ENCODE peak calls at places on chromosomes 13 and 19, in four cellular contexts. One of them, this sample, is unnamed.

GRCh38 chr13:49840266-49840665 is 47.8 kb upstream of the KPNA3 start:
- DNase-seq in PC-3: no peak
- DNase-seq in neuronal stem cell: no peak
- DNase-seq in fibroblast of lung: no peak
- DNase-seq in this sample: peak; percentile 31

GRCh38 chr13:93116809-93117208 is 109.8 kb upstream of the GPC6 start:
- DNase-seq in PC-3: peak; percentile 3
- DNase-seq in neuronal stem cell: no peak
- DNase-seq in fibroblast of lung: peak; percentile 11
- DNase-seq in this sample: no peak

GRCh38 chr19:35913589-35913988 is 5.5 kb upstream of the TYROBP start:
- DNase-seq in PC-3: peak; percentile 27
- DNase-seq in neuronal stem cell: no peak
- DNase-seq in fibroblast of lung: no peak
- DNase-seq in this sample: peak; percentile 73

GRCh38 chr13:21964686-21965085 is 293.8 kb downstream of the FGF9 start:
- DNase-seq in PC-3: no peak
- DNase-seq in neuronal stem cell: no peak
- DNase-seq in fibroblast of lung: no peak
- DNase-seq in this sample: peak; percentile 43

GRCh38 chr13:95300625-95301134 is 571 bp downstream of the ABCC4 start:
- DNase-seq in PC-3: peak; percentile 42
- DNase-seq in neuronal stem cell: peak; percentile 35
- DNase-seq in fibroblast of lung: peak; percentile 51
- DNase-seq in this sample: peak; percentile 65

GRCh38 chr13:97273341-97273831 is 51.3 kb downstream of the MBNL2 start:
- DNase-seq in PC-3: no peak
- DNase-seq in neuronal stem cell: no peak
- DNase-seq in fibroblast of lung: no peak
- DNase-seq in this sample: peak; percentile 53

GRCh38 chr13:94646904-94647303 is 45.2 kb downstream of the GPR180 start:
- DNase-seq in PC-3: no peak
- DNase-seq in neuronal stem cell: no peak
- DNase-seq in fibroblast of lung: no peak
- DNase-seq in this sample: no peak

GRCh38 chr13:43776680-43777079 is 10.1 kb downstream of the ENOX1 start:
- DNase-seq in PC-3: no peak
- DNase-seq in neuronal stem cell: no peak
- DNase-seq in fibroblast of lung: no peak
- DNase-seq in this sample: no peak

GRCh38 chr13:40377783-40378182 is 288.7 kb downstream of the FOXO1 start:
- DNase-seq in PC-3: no peak
- DNase-seq in neuronal stem cell: no peak
- DNase-seq in fibroblast of lung: peak; percentile 48
- DNase-seq in this sample: peak; percentile 79

GRCh38 chr19:33317522-33317921 is 15.2 kb upstream of the CEBPA start:
- DNase-seq in PC-3: no peak
- DNase-seq in neuronal stem cell: no peak
- DNase-seq in fibroblast of lung: no peak
- DNase-seq in this sample: no peak

GRCh38 chr19:33312065-33312464 is 9.7 kb upstream of the CEBPA start:
- DNase-seq in PC-3: no peak
- DNase-seq in neuronal stem cell: no peak
- DNase-seq in fibroblast of lung: no peak
- DNase-seq in this sample: no peak

GRCh38 chr19:33320636-33321035 is 18.3 kb upstream of the CEBPA start:
- DNase-seq in PC-3: no peak
- DNase-seq in neuronal stem cell: no peak
- DNase-seq in fibroblast of lung: no peak
- DNase-seq in this sample: no peak

GRCh38 chr19:33311326-33311682 is 9.0 kb upstream of the CEBPA start:
- DNase-seq in PC-3: peak; percentile 16
- DNase-seq in neuronal stem cell: no peak
- DNase-seq in fibroblast of lung: no peak
- DNase-seq in this sample: no peak

GRCh38 chr19:33316521-33317284 is 14.4 kb upstream of the CEBPA start:
- DNase-seq in PC-3: peak; percentile 63
- DNase-seq in neuronal stem cell: no peak
- DNase-seq in fibroblast of lung: no peak
- DNase-seq in this sample: no peak
- H2AFZ ChIP-seq in PC-3: peak overlapping the region; percentile 52
- H2AFZ ChIP-seq in neuronal stem cell: no peak overlapping the region
- H2AFZ ChIP-seq in fibroblast of lung: no peak overlapping the region
- H2AFZ ChIP-seq in this sample: no peak overlapping the region

GRCh38 chr13:109628251-109628699 is 158.1 kb downstream of the IRS2 start:
- DNase-seq in PC-3: peak; percentile 85
- DNase-seq in neuronal stem cell: no peak
- DNase-seq in fibroblast of lung: peak; percentile 37
- DNase-seq in this sample: peak; percentile 78

GRCh38 chr13:109625156-109625555 is 161.2 kb downstream of the IRS2 start:
- DNase-seq in PC-3: no peak
- DNase-seq in neuronal stem cell: no peak
- DNase-seq in fibroblast of lung: no peak
- DNase-seq in this sample: no peak

GRCh38 chr13:109629737-109630136 is 156.6 kb downstream of the IRS2 start:
- DNase-seq in PC-3: no peak
- DNase-seq in neuronal stem cell: no peak
- DNase-seq in fibroblast of lung: peak; percentile 7
- DNase-seq in this sample: no peak

GRCh38 chr13:109626386-109627171 is 159.8 kb downstream of the IRS2 start:
- DNase-seq in PC-3: no peak
- DNase-seq in neuronal stem cell: no peak
- DNase-seq in fibroblast of lung: no peak
- DNase-seq in this sample: no peak

GRCh38 chr13:109627649-109628048 is 158.7 kb downstream of the IRS2 start:
- DNase-seq in PC-3: no peak
- DNase-seq in neuronal stem cell: no peak
- DNase-seq in fibroblast of lung: no peak
- DNase-seq in this sample: no peak
- H3K4me2 ChIP-seq in PC-3: no peak overlapping the region
- H3K4me2 ChIP-seq in neuronal stem cell: no peak overlapping the region
- H3K4me2 ChIP-seq in fibroblast of lung: no peak overlapping the region
- H3K4me2 ChIP-seq in this sample: peak overlapping the region; percentile 69

GRCh38 chr19:40718774-40719391 is 2.0 kb downstream of the ITPKC start:
- DNase-seq in PC-3: peak; percentile 72
- DNase-seq in neuronal stem cell: no peak
- DNase-seq in fibroblast of lung: peak; percentile 64
- DNase-seq in this sample: peak; percentile 81
- H3K27ac ChIP-seq in PC-3: peak overlapping the region; percentile 100
- H3K27ac ChIP-seq in neuronal stem cell: no peak overlapping the region
- H3K27ac ChIP-seq in fibroblast of lung: peak overlapping the region; percentile 98
- H3K27ac ChIP-seq in this sample: peak overlapping the region; percentile 100

GRCh38 chr13:81577601-81578000 is 1236.7 kb upstream of the SPRY2 start:
- DNase-seq in PC-3: no peak
- DNase-seq in neuronal stem cell: no peak
- DNase-seq in fibroblast of lung: no peak
- DNase-seq in this sample: no peak
- H2AFZ ChIP-seq in PC-3: no peak overlapping the region
- H2AFZ ChIP-seq in neuronal stem cell: peak overlapping the region; percentile 41
- H2AFZ ChIP-seq in fibroblast of lung: no peak overlapping the region
- H2AFZ ChIP-seq in this sample: no peak overlapping the region

GRCh38 chr13:20182231-20182846 is 10.4 kb downstream of the GJB2 start:
- DNase-seq in PC-3: peak; percentile 86
- DNase-seq in neuronal stem cell: peak; percentile 74
- DNase-seq in fibroblast of lung: peak; percentile 83
- DNase-seq in this sample: peak; percentile 83
- H3K4me2 ChIP-seq in PC-3: no peak overlapping the region
- H3K4me2 ChIP-seq in neuronal stem cell: no peak overlapping the region
- H3K4me2 ChIP-seq in fibroblast of lung: no peak overlapping the region
- H3K4me2 ChIP-seq in this sample: no peak overlapping the region

DNA sequence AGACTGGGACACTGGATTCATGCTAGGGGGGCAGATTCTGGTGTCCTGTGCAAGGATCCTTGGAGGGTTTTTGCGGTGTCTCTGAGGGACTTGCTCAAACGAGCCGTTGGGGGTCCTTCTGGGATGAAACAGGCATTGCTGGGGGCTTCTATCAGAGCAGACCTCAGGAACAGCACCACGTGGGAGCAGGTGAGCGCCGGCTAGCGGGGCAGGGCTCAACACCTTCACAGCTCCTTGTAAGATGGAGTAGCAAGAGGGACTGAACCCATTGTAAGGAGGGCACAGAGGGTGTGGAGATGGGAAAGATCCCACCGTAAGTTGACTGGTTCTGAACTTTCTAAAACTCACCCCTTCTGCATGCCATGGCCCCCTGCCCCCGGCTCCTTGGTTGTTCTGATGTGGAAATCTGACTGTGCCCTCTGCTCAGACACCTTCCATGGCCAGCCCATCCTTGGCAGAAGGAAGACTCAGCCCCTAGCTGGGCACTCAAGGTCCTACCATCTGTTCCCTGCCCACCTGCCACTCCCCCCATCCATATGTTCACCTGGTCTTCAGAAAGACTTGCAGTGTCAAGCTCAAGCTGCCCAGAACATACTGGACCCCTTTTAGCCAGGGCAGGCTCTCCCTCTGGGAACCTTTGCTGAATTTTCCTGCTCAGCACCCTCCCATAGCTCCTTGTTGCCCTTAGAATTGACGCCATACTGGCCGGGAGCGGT is 1.2 kb downstream of the SLC27A1 start:
- DNase-seq in PC-3: no peak
- DNase-seq in neuronal stem cell: no peak
- DNase-seq in fibroblast of lung: no peak
- DNase-seq in this sample: no peak
- H3K27ac ChIP-seq in PC-3: no peak overlapping the region
- H3K27ac ChIP-seq in neuronal stem cell: no peak overlapping the region
- H3K27ac ChIP-seq in fibroblast of lung: no peak overlapping the region
- H3K27ac ChIP-seq in this sample: no peak overlapping the region

DNA sequence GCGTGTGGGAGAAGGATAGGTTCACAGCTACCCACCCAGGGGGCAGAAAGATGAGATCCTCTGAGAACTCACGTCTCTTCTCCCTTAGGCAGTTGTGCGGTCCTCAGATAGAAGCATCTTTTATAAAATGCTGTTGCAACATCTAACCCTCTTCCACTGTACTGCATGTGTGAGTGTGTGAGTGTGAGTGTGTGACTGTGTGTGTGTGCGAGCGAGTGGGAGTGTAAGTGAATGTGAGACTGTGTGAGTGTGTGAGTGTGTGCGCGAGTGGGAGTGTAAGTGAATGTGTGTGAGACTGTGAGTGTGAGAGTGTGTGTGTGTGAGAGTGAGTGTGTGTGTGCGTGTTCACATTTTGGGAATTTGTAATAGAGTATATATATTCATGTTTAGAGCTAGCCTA is 55.6 kb upstream of the F7 start:
- DNase-seq in PC-3: no peak
- DNase-seq in neuronal stem cell: no peak
- DNase-seq in fibroblast of lung: no peak
- DNase-seq in this sample: no peak
- H2AFZ ChIP-seq in PC-3: no peak overlapping the region
- H2AFZ ChIP-seq in neuronal stem cell: no peak overlapping the region
- H2AFZ ChIP-seq in fibroblast of lung: no peak overlapping the region
- H2AFZ ChIP-seq in this sample: no peak overlapping the region

GRCh38 chr19:2221250-2221831 is 14.8 kb downstream of the PLEKHJ1 start:
- DNase-seq in PC-3: no peak
- DNase-seq in neuronal stem cell: no peak
- DNase-seq in fibroblast of lung: peak; percentile 84
- DNase-seq in this sample: no peak
- H3K4me2 ChIP-seq in PC-3: no peak overlapping the region
- H3K4me2 ChIP-seq in neuronal stem cell: no peak overlapping the region
- H3K4me2 ChIP-seq in fibroblast of lung: no peak overlapping the region
- H3K4me2 ChIP-seq in this sample: no peak overlapping the region

GRCh38 chr13:72973234-72973633 is 85.6 kb upstream of the KLF5 start:
- DNase-seq in PC-3: no peak
- DNase-seq in neuronal stem cell: no peak
- DNase-seq in fibroblast of lung: no peak
- DNase-seq in this sample: no peak

GRCh38 chr13:72970301-72970880 is 88.4 kb upstream of the KLF5 start:
- DNase-seq in PC-3: no peak
- DNase-seq in neuronal stem cell: no peak
- DNase-seq in fibroblast of lung: no peak
- DNase-seq in this sample: no peak

DNA sequence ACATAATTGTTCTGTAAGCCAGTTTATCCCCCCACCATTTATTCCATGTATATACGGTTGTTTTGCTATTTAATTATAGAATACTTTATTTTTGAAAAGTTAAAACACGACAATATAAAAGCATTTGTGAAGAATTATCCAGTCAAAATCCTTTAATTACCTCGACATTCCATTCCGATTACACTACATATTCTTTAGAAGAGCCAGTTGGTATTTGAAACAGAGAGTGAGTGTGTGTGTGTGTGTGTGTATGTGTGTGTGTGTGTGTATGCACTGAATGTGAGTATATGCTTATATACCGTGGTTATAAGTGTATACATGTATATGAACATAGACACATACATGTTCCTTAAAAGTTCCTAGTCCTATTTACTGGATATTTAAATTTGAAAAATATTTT is 87.8 kb upstream of the KLF5 start:
- DNase-seq in PC-3: peak; percentile 28
- DNase-seq in neuronal stem cell: no peak
- DNase-seq in fibroblast of lung: peak; percentile 4
- DNase-seq in this sample: peak; percentile 20
- H3K27ac ChIP-seq in PC-3: no peak overlapping the region
- H3K27ac ChIP-seq in neuronal stem cell: no peak overlapping the region
- H3K27ac ChIP-seq in fibroblast of lung: no peak overlapping the region
- H3K27ac ChIP-seq in this sample: no peak overlapping the region

DNA sequence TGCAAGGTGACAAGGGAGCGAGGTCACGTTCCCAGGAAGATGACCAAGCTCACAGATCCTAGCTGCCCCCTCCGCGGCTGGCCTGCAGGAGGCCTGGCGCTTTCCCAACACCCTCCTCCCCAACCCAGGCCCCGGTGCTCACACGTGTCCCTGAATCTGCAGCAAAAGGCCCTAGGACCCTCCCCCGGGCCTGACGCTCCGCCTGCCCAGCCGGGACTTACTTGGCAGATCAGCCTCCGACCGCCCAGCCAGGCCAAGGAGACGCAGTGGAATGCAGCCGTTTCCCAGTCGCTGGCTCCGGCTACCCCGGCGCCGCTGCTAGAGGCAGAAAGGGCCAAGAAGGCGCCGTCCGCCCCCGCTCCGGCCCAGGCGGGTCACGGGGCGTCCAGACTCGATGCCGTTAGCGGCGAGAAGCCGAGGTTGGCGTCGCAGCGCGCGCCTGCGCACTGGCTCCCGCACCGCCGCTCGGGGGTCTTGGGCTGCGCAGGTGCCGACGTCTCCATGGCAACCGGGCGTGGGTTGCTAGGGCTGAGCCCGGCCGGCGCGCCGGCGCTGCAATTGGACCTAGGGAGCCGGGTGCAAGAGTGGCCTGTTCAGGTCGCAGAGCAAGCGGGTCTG is at the start of gene PNMA8A:
- DNase-seq in PC-3: no peak
- DNase-seq in neuronal stem cell: peak; percentile 94
- DNase-seq in fibroblast of lung: peak; percentile 63
- DNase-seq in this sample: peak; percentile 84
- H2AFZ ChIP-seq in PC-3: no peak within 1 kb of the TSS
- H2AFZ ChIP-seq in neuronal stem cell: peak within 1 kb of the TSS; percentile 99
- H2AFZ ChIP-seq in fibroblast of lung: peak within 1 kb of the TSS; percentile 43
- H2AFZ ChIP-seq in this sample: peak within 1 kb of the TSS; percentile 78